ENCODE peak calls at places on chromosome 7, in five cellular contexts. One of them, this sample, is unnamed.

GRCh38 chr7:36784991-36785940 is 61.0 kb upstream of the AOAH start:
- DNase-seq in endothelial cell of umbilical vein: no peak
- DNase-seq in heart right ventricle: peak; percentile 20
- DNase-seq in body of pancreas: peak; percentile 35
- DNase-seq in A549: no peak
- DNase-seq in this sample: no peak

GRCh38 chr7:34260282-34260681 is 354.9 kb downstream of the BMPER start:
- DNase-seq in heart right ventricle: no peak
- DNase-seq in body of pancreas: no peak
- DNase-seq in A549: peak; percentile 80
- DNase-seq in endothelial cell of umbilical vein: peak; percentile 57
- DNase-seq in this sample: no peak

GRCh38 chr7:95545007-95545615 is 51.2 kb downstream of the PDK4 start:
- DNase-seq in endothelial cell of umbilical vein: peak; percentile 83
- DNase-seq in body of pancreas: peak; percentile 66
- DNase-seq in A549: peak; percentile 71
- DNase-seq in heart right ventricle: no peak
- DNase-seq in this sample: peak; percentile 83

GRCh38 chr7:129864042-129864441 is 88.7 kb downstream of the UBE2H start:
- DNase-seq in A549: no peak
- DNase-seq in body of pancreas: peak; percentile 73
- DNase-seq in endothelial cell of umbilical vein: peak; percentile 39
- DNase-seq in heart right ventricle: no peak
- DNase-seq in this sample: no peak

GRCh38 chr7:152574892-152575511 is 100.9 kb downstream of the XRCC2 start:
- DNase-seq in heart right ventricle: no peak
- DNase-seq in endothelial cell of umbilical vein: no peak
- DNase-seq in A549: no peak
- DNase-seq in body of pancreas: no peak
- DNase-seq in this sample: no peak

GRCh38 chr7:136405931-136406777 is 429.0 kb upstream of the MTPN start:
- DNase-seq in heart right ventricle: no peak
- DNase-seq in endothelial cell of umbilical vein: peak; percentile 48
- DNase-seq in body of pancreas: peak; percentile 38
- DNase-seq in A549: peak; percentile 53
- DNase-seq in this sample: peak; percentile 33

GRCh38 chr7:45714521-45714820 is 140.3 kb downstream of the ADCY1 start:
- DNase-seq in A549: no peak
- DNase-seq in body of pancreas: no peak
- DNase-seq in endothelial cell of umbilical vein: no peak
- DNase-seq in heart right ventricle: no peak
- DNase-seq in this sample: no peak

GRCh38 chr7:131071786-131072504 is 255.7 kb upstream of the MKLN1 start:
- DNase-seq in endothelial cell of umbilical vein: peak; percentile 96
- DNase-seq in body of pancreas: peak; percentile 75
- DNase-seq in A549: peak; percentile 46
- DNase-seq in heart right ventricle: no peak
- DNase-seq in this sample: no peak

GRCh38 chr7:29370531-29371314 is 176.1 kb downstream of the CHN2 start:
- DNase-seq in endothelial cell of umbilical vein: no peak
- DNase-seq in heart right ventricle: no peak
- DNase-seq in body of pancreas: peak; percentile 61
- DNase-seq in A549: no peak
- DNase-seq in this sample: no peak

GRCh38 chr7:32941996-32942782 is 15.1 kb upstream of the FKBP9 start:
- DNase-seq in heart right ventricle: peak; percentile 72
- DNase-seq in A549: peak; percentile 64
- DNase-seq in endothelial cell of umbilical vein: peak; percentile 56
- DNase-seq in body of pancreas: peak; percentile 54
- DNase-seq in this sample: no peak

GRCh38 chr7:106101726-106102125 is 10.4 kb downstream of the SYPL1 start:
- DNase-seq in endothelial cell of umbilical vein: no peak
- DNase-seq in heart right ventricle: no peak
- DNase-seq in A549: no peak
- DNase-seq in body of pancreas: no peak
- DNase-seq in this sample: no peak

GRCh38 chr7:116683786-116684185 is 11.8 kb downstream of the MET start:
- DNase-seq in body of pancreas: no peak
- DNase-seq in heart right ventricle: no peak
- DNase-seq in A549: no peak
- DNase-seq in endothelial cell of umbilical vein: no peak
- DNase-seq in this sample: no peak

GRCh38 chr7:31825576-31825975 is 138.6 kb downstream of the PPP1R17 start:
- DNase-seq in A549: no peak
- DNase-seq in endothelial cell of umbilical vein: no peak
- DNase-seq in body of pancreas: no peak
- DNase-seq in heart right ventricle: no peak
- DNase-seq in this sample: no peak

GRCh38 chr7:127587663-127588018 is 570 bp upstream of the ARF5 start:
- DNase-seq in body of pancreas: peak; percentile 49
- DNase-seq in endothelial cell of umbilical vein: no peak
- DNase-seq in A549: no peak
- DNase-seq in heart right ventricle: peak; percentile 28
- DNase-seq in this sample: no peak

GRCh38 chr7:135793841-135794240 is 45.2 kb upstream of the FAM180A start:
- DNase-seq in A549: no peak
- DNase-seq in body of pancreas: no peak
- DNase-seq in heart right ventricle: no peak
- DNase-seq in endothelial cell of umbilical vein: no peak
- DNase-seq in this sample: no peak

GRCh38 chr7:116630932-116631449 is 41.0 kb upstream of the MET start:
- DNase-seq in body of pancreas: peak; percentile 95
- DNase-seq in heart right ventricle: peak; percentile 29
- DNase-seq in endothelial cell of umbilical vein: no peak
- DNase-seq in A549: peak; percentile 96
- DNase-seq in this sample: no peak

GRCh38 chr7:110590415-110590814 is 500.5 kb upstream of the LRRN3 start:
- DNase-seq in heart right ventricle: no peak
- DNase-seq in A549: no peak
- DNase-seq in endothelial cell of umbilical vein: no peak
- DNase-seq in body of pancreas: no peak
- DNase-seq in this sample: no peak

GRCh38 chr7:94127026-94127425 is 122.9 kb upstream of the BET1 start:
- DNase-seq in endothelial cell of umbilical vein: no peak
- DNase-seq in A549: no peak
- DNase-seq in body of pancreas: no peak
- DNase-seq in heart right ventricle: no peak
- DNase-seq in this sample: no peak

GRCh38 chr7:156639426-156640256 is 933 bp upstream of the RNF32 start:
- DNase-seq in endothelial cell of umbilical vein: no peak
- DNase-seq in A549: no peak
- DNase-seq in body of pancreas: peak; percentile 16
- DNase-seq in heart right ventricle: no peak
- DNase-seq in this sample: no peak

GRCh38 chr7:41696323-41696916 is 6.5 kb downstream of the INHBA start:
- DNase-seq in A549: peak; percentile 61
- DNase-seq in endothelial cell of umbilical vein: peak; percentile 94
- DNase-seq in body of pancreas: peak; percentile 60
- DNase-seq in heart right ventricle: peak; percentile 72
- DNase-seq in this sample: no peak

GRCh38 chr7:97006951-97007861 is 1.9 kb downstream of the DLX6 start:
- DNase-seq in body of pancreas: no peak
- DNase-seq in heart right ventricle: no peak
- DNase-seq in A549: no peak
- DNase-seq in endothelial cell of umbilical vein: no peak
- DNase-seq in this sample: no peak

GRCh38 chr7:50202052-50202555 is 102.4 kb upstream of the IKZF1 start:
- DNase-seq in endothelial cell of umbilical vein: no peak
- DNase-seq in A549: no peak
- DNase-seq in body of pancreas: no peak
- DNase-seq in heart right ventricle: no peak
- DNase-seq in this sample: no peak

GRCh38 chr7:28488061-28488791 is 75.9 kb downstream of the CREB5 start:
- DNase-seq in endothelial cell of umbilical vein: no peak
- DNase-seq in heart right ventricle: no peak
- DNase-seq in body of pancreas: peak; percentile 28
- DNase-seq in A549: no peak
- DNase-seq in this sample: no peak

GRCh38 chr7:40634118-40634517 is 499.3 kb downstream of the SUGCT start:
- DNase-seq in A549: no peak
- DNase-seq in endothelial cell of umbilical vein: no peak
- DNase-seq in heart right ventricle: no peak
- DNase-seq in body of pancreas: no peak
- DNase-seq in this sample: no peak

GRCh38 chr7:2820508-2820934 is 23.6 kb downstream of the GNA12 start:
- DNase-seq in A549: peak; percentile 72
- DNase-seq in body of pancreas: peak; percentile 73
- DNase-seq in heart right ventricle: peak; percentile 44
- DNase-seq in endothelial cell of umbilical vein: peak; percentile 75
- DNase-seq in this sample: no peak

GRCh38 chr7:125122225-125122624 is 192.6 kb upstream of the POT1 start:
- DNase-seq in heart right ventricle: no peak
- DNase-seq in body of pancreas: no peak
- DNase-seq in A549: no peak
- DNase-seq in endothelial cell of umbilical vein: no peak
- DNase-seq in this sample: peak; percentile 47

GRCh38 chr7:132333301-132333700 is 243.0 kb downstream of the PLXNA4 start:
- DNase-seq in body of pancreas: no peak
- DNase-seq in endothelial cell of umbilical vein: no peak
- DNase-seq in A549: no peak
- DNase-seq in heart right ventricle: no peak
- DNase-seq in this sample: no peak

GRCh38 chr7:114959931-114960330 is 38.0 kb downstream of the MDFIC start:
- DNase-seq in A549: no peak
- DNase-seq in heart right ventricle: no peak
- DNase-seq in endothelial cell of umbilical vein: no peak
- DNase-seq in body of pancreas: no peak
- DNase-seq in this sample: no peak

GRCh38 chr7:70883750-70884445 is 248.0 kb upstream of the GALNT17 start:
- DNase-seq in body of pancreas: no peak
- DNase-seq in A549: no peak
- DNase-seq in endothelial cell of umbilical vein: no peak
- DNase-seq in heart right ventricle: no peak
- DNase-seq in this sample: no peak

GRCh38 chr7:1662767-1663166 is 7.3 kb upstream of the ELFN1 start:
- DNase-seq in endothelial cell of umbilical vein: no peak
- DNase-seq in A549: no peak
- DNase-seq in heart right ventricle: no peak
- DNase-seq in body of pancreas: peak; percentile 4
- DNase-seq in this sample: no peak

GRCh38 chr7:103343758-103344452 is 662 bp downstream of the DNAJC2 start:
- DNase-seq in heart right ventricle: no peak
- DNase-seq in A549: peak; percentile 31
- DNase-seq in body of pancreas: peak; percentile 16
- DNase-seq in endothelial cell of umbilical vein: peak; percentile 64
- DNase-seq in this sample: peak; percentile 21

GRCh38 chr7:4791738-4792536 is 16.5 kb downstream of the AP5Z1 start:
- DNase-seq in A549: peak; percentile 64
- DNase-seq in body of pancreas: peak; percentile 56
- DNase-seq in heart right ventricle: peak; percentile 78
- DNase-seq in endothelial cell of umbilical vein: peak; percentile 51
- DNase-seq in this sample: no peak
- H3K4me3 ChIP-seq in A549: no peak overlapping the region
- H3K4me3 ChIP-seq in body of pancreas: no peak overlapping the region
- H3K4me3 ChIP-seq in heart right ventricle: peak overlapping the region; percentile 53
- H3K4me3 ChIP-seq in endothelial cell of umbilical vein: no peak overlapping the region
- H3K4me3 ChIP-seq in this sample: no peak overlapping the region

GRCh38 chr7:43584200-43584586 is 1.3 kb downstream of the STK17A start:
- DNase-seq in body of pancreas: peak; percentile 55
- DNase-seq in endothelial cell of umbilical vein: peak; percentile 49
- DNase-seq in heart right ventricle: no peak
- DNase-seq in A549: peak; percentile 58
- DNase-seq in this sample: no peak

GRCh38 chr7:43586251-43586900 is 3.5 kb downstream of the STK17A start:
- DNase-seq in A549: peak; percentile 41
- DNase-seq in body of pancreas: no peak
- DNase-seq in endothelial cell of umbilical vein: peak; percentile 70
- DNase-seq in heart right ventricle: no peak
- DNase-seq in this sample: no peak

GRCh38 chr7:43585521-43585920 is 2.6 kb downstream of the STK17A start:
- DNase-seq in endothelial cell of umbilical vein: peak; percentile 67
- DNase-seq in body of pancreas: no peak
- DNase-seq in A549: no peak
- DNase-seq in heart right ventricle: no peak
- DNase-seq in this sample: no peak

GRCh38 chr7:43582503-43583423 is at the start of gene STK17A:
- DNase-seq in body of pancreas: peak; percentile 94
- DNase-seq in endothelial cell of umbilical vein: peak; percentile 92
- DNase-seq in A549: peak; percentile 93
- DNase-seq in heart right ventricle: peak; percentile 93
- DNase-seq in this sample: peak; percentile 75

DNA sequence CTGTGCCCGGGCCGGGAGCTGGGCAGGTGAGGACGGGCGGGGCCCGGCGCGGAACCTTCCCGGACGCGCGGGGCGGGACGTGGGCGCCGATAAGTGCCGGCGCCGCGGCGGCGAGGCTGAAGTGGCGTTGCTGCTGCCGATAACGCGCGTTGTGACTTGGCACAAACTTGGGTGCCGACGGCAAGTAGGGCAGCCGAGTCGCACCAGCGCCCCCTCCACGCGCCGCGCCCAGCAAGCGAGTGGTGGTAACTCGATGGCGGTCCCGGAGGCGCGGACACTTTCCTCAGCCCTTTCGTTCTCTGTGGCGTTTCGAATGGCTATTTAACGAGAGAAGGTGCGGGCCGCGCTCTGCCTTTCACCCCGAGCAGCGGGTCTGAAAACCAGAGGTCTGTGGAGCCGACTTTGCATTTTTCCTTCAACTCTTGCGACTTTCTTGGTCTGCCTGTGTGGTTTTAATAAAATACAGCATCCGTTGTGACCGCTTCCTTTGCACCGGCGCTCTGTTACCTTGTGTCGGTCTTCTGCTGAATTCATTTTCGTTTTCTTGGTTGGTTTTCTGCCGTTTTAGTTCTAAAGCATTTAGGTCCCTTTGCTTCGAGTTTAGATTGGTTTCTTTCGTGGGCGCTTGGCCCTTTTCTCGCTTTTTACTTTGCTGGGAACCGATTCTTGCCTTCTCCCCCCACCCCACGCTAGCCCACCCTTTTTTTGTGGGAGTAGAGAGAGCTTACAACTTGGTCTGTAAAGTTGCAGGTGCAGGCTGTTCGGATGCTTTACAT is 704 bp downstream of the STK17A start:
- DNase-seq in A549: peak; percentile 75
- DNase-seq in endothelial cell of umbilical vein: peak; percentile 71
- DNase-seq in heart right ventricle: peak; percentile 80
- DNase-seq in body of pancreas: peak; percentile 81
- DNase-seq in this sample: no peak
- TF ChIP-seq CTCF in A549: no peak
- TF ChIP-seq CTCF in endothelial cell of umbilical vein: peak; percentile 28
- TF ChIP-seq CTCF in heart right ventricle: peak; percentile 28
- TF ChIP-seq CTCF in body of pancreas: no peak
- TF ChIP-seq CTCF in this sample: peak; percentile 55

DNA sequence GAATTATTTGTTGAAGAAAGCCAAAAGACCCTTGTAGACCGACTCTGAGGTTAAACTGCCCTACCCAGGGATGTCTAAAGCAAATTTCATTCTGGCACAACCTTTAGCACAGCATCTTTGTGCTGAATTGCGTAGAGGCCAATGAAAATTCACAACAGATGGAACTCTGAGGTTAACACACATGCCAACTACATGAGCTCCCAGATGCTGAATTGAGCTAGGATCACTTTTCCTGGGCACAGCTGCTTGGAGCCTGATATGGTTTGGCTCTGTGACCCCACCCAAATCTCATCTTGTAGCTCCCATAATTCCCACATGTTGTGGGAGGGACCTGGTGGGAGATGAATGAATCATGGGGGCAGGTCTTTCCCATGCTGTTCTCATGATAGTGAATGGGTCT is 158.0 kb upstream of the PTN start:
- DNase-seq in body of pancreas: no peak
- DNase-seq in A549: no peak
- DNase-seq in heart right ventricle: no peak
- DNase-seq in endothelial cell of umbilical vein: no peak
- DNase-seq in this sample: no peak
- H3K4me3 ChIP-seq in body of pancreas: no peak overlapping the region
- H3K4me3 ChIP-seq in A549: no peak overlapping the region
- H3K4me3 ChIP-seq in heart right ventricle: no peak overlapping the region
- H3K4me3 ChIP-seq in endothelial cell of umbilical vein: no peak overlapping the region
- H3K4me3 ChIP-seq in this sample: no peak overlapping the region

GRCh38 chr7:122885583-122886356 is 490 bp downstream of the CADPS2 start:
- DNase-seq in body of pancreas: peak; percentile 40
- DNase-seq in A549: peak; percentile 10
- DNase-seq in endothelial cell of umbilical vein: peak; percentile 66
- DNase-seq in heart right ventricle: peak; percentile 61
- DNase-seq in this sample: no peak
- TF ChIP-seq CTCF in body of pancreas: no peak
- TF ChIP-seq CTCF in A549: no peak
- TF ChIP-seq CTCF in endothelial cell of umbilical vein: peak; percentile 12
- TF ChIP-seq CTCF in heart right ventricle: no peak
- TF ChIP-seq CTCF in this sample: no peak

This sample was measured in LNCaP clone FGC.